ENCODE peak calls at places on chromosomes 11 and 22, in six cellular contexts. One of them, this sample, is unnamed.

GRCh38 chr11:82315093-82315492 is 418.6 kb downstream of the FAM181B start:
- DNase-seq in stimulated activated CD4-positive, alpha-beta T cell treated with anti-CD3 and anti-CD28 coated beads, TNF-alpha, amount 100 ng/mL, for 1 hour: no peak
- DNase-seq in fibroblast of villous mesenchyme: no peak
- DNase-seq in esophagus squamous epithelium: no peak
- DNase-seq in hypothalamus: no peak
- DNase-seq in activated CD4-positive, CD25-positive, alpha-beta regulatory T cell: no peak
- DNase-seq in this sample: no peak

GRCh38 chr11:36257351-36257750 is 31.9 kb downstream of the COMMD9 start:
- DNase-seq in stimulated activated CD4-positive, alpha-beta T cell treated with anti-CD3 and anti-CD28 coated beads, TNF-alpha, amount 100 ng/mL, for 1 hour: no peak
- DNase-seq in hypothalamus: peak; percentile 18
- DNase-seq in fibroblast of villous mesenchyme: peak; percentile 52
- DNase-seq in esophagus squamous epithelium: no peak
- DNase-seq in activated CD4-positive, CD25-positive, alpha-beta regulatory T cell: no peak
- DNase-seq in this sample: no peak

GRCh38 chr11:67397986-67398660 is 3.5 kb downstream of the PPP1CA start:
- DNase-seq in activated CD4-positive, CD25-positive, alpha-beta regulatory T cell: no peak
- DNase-seq in esophagus squamous epithelium: no peak
- DNase-seq in stimulated activated CD4-positive, alpha-beta T cell treated with anti-CD3 and anti-CD28 coated beads, TNF-alpha, amount 100 ng/mL, for 1 hour: no peak
- DNase-seq in hypothalamus: no peak
- DNase-seq in fibroblast of villous mesenchyme: no peak
- DNase-seq in this sample: no peak

GRCh38 chr11:65619281-65619928 is 3.8 kb downstream of the PCNX3 start:
- DNase-seq in activated CD4-positive, CD25-positive, alpha-beta regulatory T cell: no peak
- DNase-seq in fibroblast of villous mesenchyme: no peak
- DNase-seq in stimulated activated CD4-positive, alpha-beta T cell treated with anti-CD3 and anti-CD28 coated beads, TNF-alpha, amount 100 ng/mL, for 1 hour: no peak
- DNase-seq in hypothalamus: no peak
- DNase-seq in esophagus squamous epithelium: no peak
- DNase-seq in this sample: no peak

GRCh38 chr11:70322653-70323052 is 52.2 kb downstream of the PPFIA1 start:
- DNase-seq in fibroblast of villous mesenchyme: no peak
- DNase-seq in hypothalamus: no peak
- DNase-seq in esophagus squamous epithelium: no peak
- DNase-seq in stimulated activated CD4-positive, alpha-beta T cell treated with anti-CD3 and anti-CD28 coated beads, TNF-alpha, amount 100 ng/mL, for 1 hour: no peak
- DNase-seq in activated CD4-positive, CD25-positive, alpha-beta regulatory T cell: no peak
- DNase-seq in this sample: no peak

GRCh38 chr11:1152316-1153104 is 5.2 kb upstream of the MUC5AC start:
- DNase-seq in fibroblast of villous mesenchyme: peak; percentile 11
- DNase-seq in esophagus squamous epithelium: no peak
- DNase-seq in activated CD4-positive, CD25-positive, alpha-beta regulatory T cell: no peak
- DNase-seq in hypothalamus: no peak
- DNase-seq in stimulated activated CD4-positive, alpha-beta T cell treated with anti-CD3 and anti-CD28 coated beads, TNF-alpha, amount 100 ng/mL, for 1 hour: no peak
- DNase-seq in this sample: no peak

GRCh38 chr11:120413480-120413879 is 77.3 kb downstream of the ARHGEF12 start:
- DNase-seq in fibroblast of villous mesenchyme: peak; percentile 89
- DNase-seq in stimulated activated CD4-positive, alpha-beta T cell treated with anti-CD3 and anti-CD28 coated beads, TNF-alpha, amount 100 ng/mL, for 1 hour: no peak
- DNase-seq in esophagus squamous epithelium: no peak
- DNase-seq in activated CD4-positive, CD25-positive, alpha-beta regulatory T cell: no peak
- DNase-seq in hypothalamus: no peak
- DNase-seq in this sample: no peak

GRCh38 chr22:38314992-38315800 is 2.0 kb downstream of the CSNK1E start:
- DNase-seq in fibroblast of villous mesenchyme: peak; percentile 43
- DNase-seq in stimulated activated CD4-positive, alpha-beta T cell treated with anti-CD3 and anti-CD28 coated beads, TNF-alpha, amount 100 ng/mL, for 1 hour: no peak
- DNase-seq in activated CD4-positive, CD25-positive, alpha-beta regulatory T cell: no peak
- DNase-seq in esophagus squamous epithelium: no peak
- DNase-seq in hypothalamus: peak; percentile 60
- DNase-seq in this sample: no peak

GRCh38 chr22:49687786-49688515 is 139.7 kb downstream of the BRD1 start:
- DNase-seq in hypothalamus: no peak
- DNase-seq in activated CD4-positive, CD25-positive, alpha-beta regulatory T cell: no peak
- DNase-seq in stimulated activated CD4-positive, alpha-beta T cell treated with anti-CD3 and anti-CD28 coated beads, TNF-alpha, amount 100 ng/mL, for 1 hour: no peak
- DNase-seq in fibroblast of villous mesenchyme: no peak
- DNase-seq in esophagus squamous epithelium: no peak
- DNase-seq in this sample: no peak

GRCh38 chr11:92384316-92384715 is 159.7 kb downstream of the FAT3 start:
- DNase-seq in hypothalamus: no peak
- DNase-seq in fibroblast of villous mesenchyme: peak; percentile 18
- DNase-seq in stimulated activated CD4-positive, alpha-beta T cell treated with anti-CD3 and anti-CD28 coated beads, TNF-alpha, amount 100 ng/mL, for 1 hour: no peak
- DNase-seq in esophagus squamous epithelium: no peak
- DNase-seq in activated CD4-positive, CD25-positive, alpha-beta regulatory T cell: no peak
- DNase-seq in this sample: no peak

GRCh38 chr11:5994791-5995190 is 8.0 kb upstream of the OR52L1 start:
- DNase-seq in fibroblast of villous mesenchyme: no peak
- DNase-seq in activated CD4-positive, CD25-positive, alpha-beta regulatory T cell: no peak
- DNase-seq in hypothalamus: no peak
- DNase-seq in stimulated activated CD4-positive, alpha-beta T cell treated with anti-CD3 and anti-CD28 coated beads, TNF-alpha, amount 100 ng/mL, for 1 hour: no peak
- DNase-seq in esophagus squamous epithelium: no peak
- DNase-seq in this sample: no peak

GRCh38 chr22:17884084-17884483 is 109.8 kb upstream of the BID start:
- DNase-seq in fibroblast of villous mesenchyme: no peak
- DNase-seq in activated CD4-positive, CD25-positive, alpha-beta regulatory T cell: no peak
- DNase-seq in hypothalamus: no peak
- DNase-seq in esophagus squamous epithelium: no peak
- DNase-seq in stimulated activated CD4-positive, alpha-beta T cell treated with anti-CD3 and anti-CD28 coated beads, TNF-alpha, amount 100 ng/mL, for 1 hour: no peak
- DNase-seq in this sample: no peak

GRCh38 chr22:26229910-26230309 is 60.6 kb downstream of the SEZ6L start:
- DNase-seq in hypothalamus: no peak
- DNase-seq in fibroblast of villous mesenchyme: no peak
- DNase-seq in stimulated activated CD4-positive, alpha-beta T cell treated with anti-CD3 and anti-CD28 coated beads, TNF-alpha, amount 100 ng/mL, for 1 hour: no peak
- DNase-seq in esophagus squamous epithelium: no peak
- DNase-seq in activated CD4-positive, CD25-positive, alpha-beta regulatory T cell: no peak
- DNase-seq in this sample: no peak

GRCh38 chr11:63882555-63883242 is 34.3 kb downstream of the RCOR2 start:
- DNase-seq in esophagus squamous epithelium: no peak
- DNase-seq in activated CD4-positive, CD25-positive, alpha-beta regulatory T cell: no peak
- DNase-seq in stimulated activated CD4-positive, alpha-beta T cell treated with anti-CD3 and anti-CD28 coated beads, TNF-alpha, amount 100 ng/mL, for 1 hour: no peak
- DNase-seq in fibroblast of villous mesenchyme: no peak
- DNase-seq in hypothalamus: peak; percentile 23
- DNase-seq in this sample: no peak

GRCh38 chr22:46864314-46865051 is 102.0 kb downstream of the TBC1D22A start:
- DNase-seq in fibroblast of villous mesenchyme: no peak
- DNase-seq in activated CD4-positive, CD25-positive, alpha-beta regulatory T cell: no peak
- DNase-seq in esophagus squamous epithelium: no peak
- DNase-seq in hypothalamus: no peak
- DNase-seq in stimulated activated CD4-positive, alpha-beta T cell treated with anti-CD3 and anti-CD28 coated beads, TNF-alpha, amount 100 ng/mL, for 1 hour: no peak
- DNase-seq in this sample: no peak

GRCh38 chr11:45926536-45927331 is 4.3 kb downstream of the LARGE2 start:
- DNase-seq in fibroblast of villous mesenchyme: no peak
- DNase-seq in activated CD4-positive, CD25-positive, alpha-beta regulatory T cell: no peak
- DNase-seq in hypothalamus: no peak
- DNase-seq in esophagus squamous epithelium: no peak
- DNase-seq in stimulated activated CD4-positive, alpha-beta T cell treated with anti-CD3 and anti-CD28 coated beads, TNF-alpha, amount 100 ng/mL, for 1 hour: no peak
- DNase-seq in this sample: no peak

GRCh38 chr11:107017433-107018227 is 646 bp downstream of the GUCY1A2 start:
- DNase-seq in hypothalamus: peak; percentile 84
- DNase-seq in fibroblast of villous mesenchyme: peak; percentile 24
- DNase-seq in stimulated activated CD4-positive, alpha-beta T cell treated with anti-CD3 and anti-CD28 coated beads, TNF-alpha, amount 100 ng/mL, for 1 hour: no peak
- DNase-seq in esophagus squamous epithelium: no peak
- DNase-seq in activated CD4-positive, CD25-positive, alpha-beta regulatory T cell: no peak
- DNase-seq in this sample: peak; percentile 77

GRCh38 chr11:77084581-77085191 is 17.9 kb downstream of the CAPN5 start:
- DNase-seq in esophagus squamous epithelium: no peak
- DNase-seq in activated CD4-positive, CD25-positive, alpha-beta regulatory T cell: no peak
- DNase-seq in hypothalamus: no peak
- DNase-seq in stimulated activated CD4-positive, alpha-beta T cell treated with anti-CD3 and anti-CD28 coated beads, TNF-alpha, amount 100 ng/mL, for 1 hour: no peak
- DNase-seq in fibroblast of villous mesenchyme: no peak
- DNase-seq in this sample: no peak

This sample was measured in caudate nucleus.